ENCODE peak calls at places on chromosomes 6 and 20, in seven cellular contexts. K, V, N, L, J, Q and A are unnamed samples.

GRCh38 chr20:10939297-10939949 is 265.6 kb upstream of the JAG1 start:
- DNase-seq in K (no peak), Q (no peak), J (no peak), L (no peak), V (no peak), N (no peak), A (no peak)

GRCh38 chr20:3805594-3806264 is 9.6 kb downstream of the CDC25B start:
- DNase-seq in N (no peak), V (no peak), K (peak), L (peak), Q (no peak), J (peak), A (no peak)

GRCh38 chr20:2394411-2395055 is 13.8 kb downstream of the TGM6 start:
- DNase-seq in N (no peak), J (no peak), V (no peak), Q (no peak), K (no peak), L (no peak), A (no peak)

GRCh38 chr20:4227085-4227821 is 211.9 kb upstream of the RNF24 start:
- DNase-seq in N (no peak), J (peak), L (no peak), Q (peak), V (no peak), K (peak), A (no peak)

GRCh38 chr20:22617160-22617559 is 32.8 kb upstream of the FOXA2 start:
- DNase-seq in V (no peak), N (no peak), L (no peak), J (peak), Q (no peak), K (no peak), A (no peak)

GRCh38 chr6:163620670-163621330 is 206.3 kb downstream of the QKI start:
- DNase-seq in Q (peak), J (no peak), K (no peak), V (no peak), L (no peak), N (no peak), A (no peak)

GRCh38 chr6:138403324-138403800 is 661 bp upstream of the HEBP2 start:
- DNase-seq in K (no peak), N (no peak), J (peak), V (no peak), Q (peak), L (peak), A (peak)

GRCh38 chr6:134593887-134594286 is 276.0 kb upstream of the SGK1 start:
- DNase-seq in K (no peak), Q (no peak), V (no peak), N (peak), L (no peak), J (no peak), A (no peak)

GRCh38 chr6:138227316-138227781 is 9.1 kb upstream of the PBOV1 start:
- DNase-seq in V (no peak), L (no peak), Q (no peak), K (no peak), N (no peak), J (no peak), A (no peak)

GRCh38 chr6:150336299-150336698 is 32.5 kb upstream of the IYD start:
- DNase-seq in L (no peak), Q (no peak), N (no peak), J (no peak), V (no peak), K (no peak), A (no peak)

GRCh38 chr6:135935951-135936601 is 84.6 kb downstream of the PDE7B start:
- DNase-seq in Q (no peak), N (peak), J (no peak), V (no peak), K (peak), L (no peak), A (no peak)

GRCh38 chr6:149202967-149203366 is 114.5 kb upstream of the TAB2 start:
- DNase-seq in N (no peak), L (no peak), Q (peak), J (no peak), K (no peak), V (no peak), A (no peak)

GRCh38 chr6:138970856-138971425 is 17.1 kb downstream of the REPS1 start:
- DNase-seq in V (no peak), N (no peak), K (peak), Q (no peak), J (peak), L (no peak), A (no peak)

GRCh38 chr6:9933674-9934073 is 481.2 kb downstream of the TFAP2A start:
- DNase-seq in K (no peak), V (no peak), J (no peak), N (no peak), L (no peak), Q (no peak), A (no peak)

GRCh38 chr6:157300436-157300835 is 22.9 kb downstream of the TMEM242 start:
- DNase-seq in Q (no peak), N (no peak), L (no peak), K (no peak), V (no peak), J (no peak), A (no peak)

GRCh38 chr6:149170564-149171452 is 146.7 kb upstream of the TAB2 start:
- DNase-seq in L (no peak), N (no peak), Q (no peak), J (peak), V (no peak), K (no peak), A (no peak)

GRCh38 chr20:57993738-57994431 is 234.6 kb downstream of the ANKRD60 start:
- DNase-seq in Q (no peak), J (no peak), V (no peak), L (no peak), N (no peak), K (peak), A (no peak)

GRCh38 chr6:142728910-142729481 is 216.0 kb downstream of the HIVEP2 start:
- DNase-seq in N (no peak), L (no peak), V (no peak), Q (no peak), K (no peak), J (peak), A (peak)

GRCh38 chr20:53706511-53707031 is 112.9 kb upstream of the ZNF217 start:
- DNase-seq in Q (no peak), K (no peak), V (no peak), J (peak), N (no peak), L (no peak), A (no peak)

GRCh38 chr6:24933868-24934401 is 1.8 kb downstream of the RIPOR2 start:
- DNase-seq in V (no peak), L (no peak), Q (peak), N (no peak), K (no peak), J (peak), A (peak)

GRCh38 chr20:63099426-63100267 is 92.9 kb upstream of the BHLHE23 start:
- DNase-seq in J (no peak), Q (peak), L (peak), K (no peak), V (peak), N (peak), A (no peak)

GRCh38 chr6:81857812-81858211 is 105.3 kb upstream of the TENT5A start:
- DNase-seq in L (no peak), Q (no peak), J (no peak), K (no peak), V (no peak), N (no peak), A (no peak)

GRCh38 chr6:153668758-153669157 is 370.3 kb upstream of the OPRM1 start:
- DNase-seq in Q (no peak), V (no peak), K (no peak), J (no peak), N (no peak), L (no peak), A (no peak)

GRCh38 chr6:147128056-147128455 is 76.2 kb upstream of the STXBP5 start:
- DNase-seq in K (no peak), V (no peak), N (no peak), L (no peak), J (no peak), Q (no peak), A (no peak)

GRCh38 chr6:41286544-41287346 is at the start of gene TREM1:
- DNase-seq in L (peak), J (peak), V (no peak), Q (no peak), N (no peak), K (peak), A (no peak)

GRCh38 chr20:47586648-47587306 is 85.1 kb downstream of the NCOA3 start:
- DNase-seq in J (peak), N (no peak), K (peak), V (no peak), L (no peak), Q (no peak), A (no peak)

GRCh38 chr6:55562318-55562717 is 16.7 kb downstream of the HMGCLL1 start:
- DNase-seq in N (no peak), Q (no peak), L (no peak), V (no peak), K (no peak), J (no peak), A (no peak)

GRCh38 chr20:31566658-31567379 is 38.3 kb upstream of the ID1 start:
- DNase-seq in J (no peak), N (no peak), V (no peak), K (no peak), Q (peak), L (no peak), A (no peak)

GRCh38 chr6:163707385-163708355 is 293.2 kb downstream of the QKI start:
- DNase-seq in N (no peak), J (no peak), L (no peak), K (no peak), V (no peak), Q (no peak), A (no peak)

GRCh38 chr20:53652090-53652858 is 58.6 kb upstream of the ZNF217 start:
- DNase-seq in J (no peak), K (no peak), N (no peak), V (no peak), Q (no peak), L (no peak), A (no peak)

GRCh38 chr6:87789198-87789899 is 87.3 kb upstream of the AKIRIN2 start:
- DNase-seq in N (no peak), Q (no peak), V (no peak), L (no peak), J (peak), K (peak), A (no peak)

GRCh38 chr6:125170376-125170775 is 16.8 kb downstream of the TPD52L1 start:
- DNase-seq in N (no peak), Q (no peak), K (no peak), L (no peak), V (no peak), J (peak), A (no peak)

GRCh38 chr6:166997348-166997747 is 1.8 kb upstream of the CEP43 start:
- DNase-seq in V (no peak), K (no peak), N (no peak), L (no peak), J (no peak), Q (no peak), A (no peak)

GRCh38 chr6:105995403-105995699 is 90.8 kb upstream of the PRDM1 start:
- DNase-seq in K (no peak), J (no peak), Q (no peak), N (no peak), L (no peak), V (no peak), A (no peak)

GRCh38 chr20:15847415-15847814 is 725.8 kb downstream of the KIF16B start:
- DNase-seq in J (no peak), L (no peak), K (no peak), V (no peak), Q (no peak), N (no peak), A (no peak)

DNA sequence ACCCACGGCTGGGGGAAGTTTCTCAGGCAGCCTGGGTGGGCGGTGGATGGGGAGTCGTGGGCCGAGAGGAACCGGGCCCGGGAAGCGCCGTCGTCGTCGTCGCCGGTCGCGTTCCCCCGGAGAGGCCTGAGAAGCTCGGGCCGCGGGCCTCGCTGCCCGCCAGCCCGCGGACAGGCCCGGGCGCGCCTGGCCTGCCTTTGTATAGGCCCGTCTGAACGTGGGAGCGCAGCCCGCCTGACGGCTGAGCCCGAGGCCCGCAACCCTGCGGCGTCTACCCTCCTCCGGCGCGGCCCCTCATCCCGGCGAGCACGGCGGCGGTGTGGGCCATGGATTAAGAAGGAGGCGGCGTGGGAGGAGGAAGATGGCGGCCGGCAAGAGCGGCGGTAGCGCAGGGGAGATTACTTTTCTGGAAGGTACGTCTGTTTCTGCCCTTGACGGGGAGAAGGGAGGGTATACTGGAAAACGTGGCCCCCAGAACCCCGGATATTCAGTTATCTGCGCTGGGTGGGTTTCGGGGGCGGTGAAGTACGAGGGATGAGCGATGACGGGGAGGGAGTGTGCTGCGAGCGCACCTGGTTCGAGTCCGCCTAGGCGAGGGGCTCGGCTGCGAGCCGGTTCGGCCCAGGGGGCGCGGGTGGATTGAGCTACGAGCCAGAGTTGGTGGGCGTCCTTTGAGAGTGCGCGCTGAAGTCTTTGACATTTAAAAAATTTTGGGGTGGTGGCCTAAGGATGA is 650 bp downstream of the SENP6 start:
- DNase-seq in L (peak), K (peak), V (peak), N (no peak), Q (peak), J (peak), A (peak)
- TF ChIP-seq CTCF in L (no peak), K (no peak), V (no peak), N (no peak), Q (no peak), J (no peak), A (no peak)

DNA sequence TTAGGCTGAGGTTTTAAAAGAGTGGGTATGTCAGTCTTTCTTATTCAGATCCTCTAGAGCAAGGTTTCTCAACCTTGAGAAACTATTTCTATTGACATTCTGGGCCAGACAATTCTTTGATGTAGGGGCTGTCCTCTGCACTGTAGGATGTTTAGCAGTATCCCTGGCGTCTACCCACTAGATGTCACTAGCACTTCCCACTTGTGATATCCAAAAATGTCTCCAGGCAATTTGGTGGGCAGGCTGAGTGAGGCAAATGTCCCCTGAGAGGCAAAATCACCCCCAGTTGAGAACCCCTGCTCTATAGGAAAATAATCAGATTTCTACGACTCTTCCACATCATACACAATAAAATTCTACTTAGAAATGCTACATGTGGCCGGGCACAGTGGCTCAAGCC is 7.7 kb upstream of the ZKSCAN8 start:
- DNase-seq in N (no peak), Q (peak), L (no peak), J (peak), V (no peak), K (peak), A (peak)
- TF ChIP-seq CTCF in N (peak), Q (peak), L (peak), J (peak), V (peak), K (peak), A (no peak)

GRCh38 chr6:119284861-119285521 is 64.6 kb downstream of the MAN1A1 start:
- DNase-seq in J (no peak), V (no peak), Q (peak), N (no peak), L (no peak), K (no peak), A (peak)
- TF ChIP-seq CTCF in J (peak), V (peak), Q (peak), N (no peak), L (no peak), K (no peak), A (peak)

GRCh38 chr6:62043079-62043478 is 242.9 kb downstream of the KHDRBS2 start:
- DNase-seq in V (no peak), K (no peak), L (no peak), J (no peak), Q (no peak), N (no peak), A (no peak)
- TF ChIP-seq CTCF in V (no peak), K (no peak), L (no peak), J (no peak), Q (no peak), N (no peak), A (no peak)

DNA sequence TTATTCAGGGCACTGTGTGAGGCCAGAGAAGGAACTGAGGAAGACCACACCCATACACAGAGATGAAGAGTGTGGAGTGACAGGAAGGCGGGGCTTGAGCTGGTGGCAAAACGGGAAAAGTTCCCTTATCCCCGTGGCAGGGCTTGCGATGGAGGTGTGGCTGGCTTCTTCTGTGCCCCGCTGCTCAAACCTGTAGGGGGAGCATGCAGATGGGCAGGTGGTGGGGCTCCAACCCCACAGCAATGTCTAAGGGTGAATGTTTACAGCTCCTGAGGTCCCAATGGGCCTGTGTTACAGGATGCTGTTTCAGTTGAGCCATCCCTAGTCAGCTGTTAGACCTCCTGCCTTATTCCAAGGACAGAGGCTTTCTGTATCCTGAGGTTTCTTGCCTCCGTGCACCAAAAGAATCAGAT is 105.9 kb downstream of the LY86 start:
- DNase-seq in J (no peak), N (no peak), V (no peak), L (no peak), K (no peak), Q (peak), A (no peak)
- TF ChIP-seq CTCF in J (no peak), N (no peak), V (no peak), L (no peak), K (no peak), Q (peak), A (no peak)

GRCh38 chr6:53290547-53291510 is 57.9 kb downstream of the ELOVL5 start:
- DNase-seq in N (no peak), V (no peak), K (no peak), J (no peak), Q (no peak), L (no peak), A (no peak)

GRCh38 chr6:53284901-53285300 is 63.8 kb downstream of the ELOVL5 start:
- DNase-seq in L (no peak), K (no peak), J (no peak), N (no peak), Q (no peak), V (no peak), A (no peak)

GRCh38 chr6:53282234-53282633 is 66.5 kb downstream of the ELOVL5 start:
- DNase-seq in K (no peak), L (no peak), N (no peak), J (no peak), V (no peak), Q (no peak), A (peak)

GRCh38 chr6:53282741-53283140 is 66.0 kb downstream of the ELOVL5 start:
- DNase-seq in J (no peak), L (no peak), N (no peak), Q (no peak), V (no peak), K (no peak), A (no peak)

GRCh38 chr6:53287336-53288225 is 61.2 kb downstream of the ELOVL5 start:
- DNase-seq in N (no peak), J (peak), Q (peak), V (no peak), K (no peak), L (peak), A (no peak)
- TF ChIP-seq CTCF in N (no peak), J (no peak), Q (no peak), V (no peak), K (no peak), L (no peak), A (no peak)

GRCh38 chr6:1551236-1551635 is 58.5 kb upstream of the FOXC1 start:
- DNase-seq in V (no peak), N (no peak), J (no peak), K (no peak), Q (no peak), L (no peak), A (no peak)

GRCh38 chr6:1554881-1555569 is 54.7 kb upstream of the FOXC1 start:
- DNase-seq in K (peak), N (no peak), L (peak), V (no peak), Q (peak), J (peak), A (peak)

GRCh38 chr6:1553562-1554088 is 56.1 kb upstream of the FOXC1 start:
- DNase-seq in J (no peak), L (no peak), Q (no peak), K (peak), V (no peak), N (no peak), A (no peak)

GRCh38 chr6:1554241-1554880 is 55.4 kb upstream of the FOXC1 start:
- DNase-seq in L (no peak), K (no peak), Q (no peak), N (no peak), J (no peak), V (no peak), A (no peak)

GRCh38 chr6:1552296-1552761 is 57.4 kb upstream of the FOXC1 start:
- DNase-seq in N (no peak), Q (no peak), K (peak), J (peak), L (no peak), V (no peak), A (no peak)
- TF ChIP-seq CTCF in N (peak), Q (peak), K (peak), J (peak), L (no peak), V (peak), A (peak)

GRCh38 chr6:3596736-3597135 is 139.9 kb upstream of the SLC22A23 start:
- DNase-seq in L (no peak), K (no peak), Q (no peak), V (no peak), J (no peak), N (no peak), A (no peak)
- TF ChIP-seq CTCF in L (no peak), K (no peak), Q (no peak), V (no peak), J (no peak), N (no peak), A (no peak)

GRCh38 chr20:380763-381580 is 412 bp downstream of the TRIB3 start:
- DNase-seq in Q (peak), N (no peak), V (peak), K (peak), L (peak), J (peak), A (peak)
- TF ChIP-seq CTCF in Q (peak), N (no peak), V (peak), K (no peak), L (no peak), J (peak), A (no peak)

DNA sequence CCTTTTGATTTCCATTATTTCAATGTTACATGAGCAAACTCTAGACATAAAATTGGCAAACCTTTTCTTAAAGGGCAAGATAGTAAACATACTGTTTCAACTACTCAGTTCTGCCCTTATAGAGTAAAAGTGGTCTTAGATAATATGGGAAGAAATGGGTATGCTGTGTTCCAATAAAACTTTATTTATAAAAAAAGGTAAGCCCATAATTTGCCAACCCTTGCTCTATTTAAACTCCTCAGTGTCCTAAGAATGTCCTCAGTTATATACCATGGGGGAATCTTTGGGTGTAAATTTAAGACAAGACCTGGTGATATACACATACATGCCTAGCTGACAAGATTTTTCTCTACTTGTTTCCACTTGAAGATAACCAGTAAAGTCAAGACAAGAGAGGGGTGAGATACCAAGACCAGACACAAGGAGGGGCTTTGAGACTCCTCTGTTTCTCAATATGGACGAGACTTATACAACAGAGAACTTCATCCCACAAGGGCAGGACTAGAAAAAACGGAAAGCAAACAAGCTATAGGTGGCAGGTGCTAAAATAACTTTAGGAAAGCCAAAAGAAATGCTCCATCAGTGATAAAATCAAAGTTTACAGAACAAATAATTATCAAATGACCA is 10.5 kb downstream of the SNX3 start:
- DNase-seq in Q (peak), J (peak), L (no peak), N (no peak), V (no peak), K (peak), A (no peak)
- TF ChIP-seq CTCF in Q (peak), J (peak), L (no peak), N (no peak), V (peak), K (peak), A (peak)